ENCODE peak calls at places on chromosomes 6 and 20, in eight cellular contexts. One of them, this sample, is unnamed.

GRCh38 chr6:36625161-36625919 is 31.2 kb downstream of the SRSF3 start:
- DNase-seq in CD4-positive, alpha-beta T cell: no peak
- DNase-seq in HFF-Myc: no peak
- DNase-seq in foreskin fibroblast: peak; percentile 70
- DNase-seq in psoas muscle: no peak
- DNase-seq in heart right ventricle: peak; percentile 38
- DNase-seq in fibroblast of pulmonary artery: peak; percentile 76
- DNase-seq in endodermal cell: no peak
- DNase-seq in this sample: peak; percentile 59

GRCh38 chr20:35174458-35175216 is 2.8 kb downstream of the PROCR start:
- DNase-seq in psoas muscle: peak; percentile 52
- DNase-seq in heart right ventricle: no peak
- DNase-seq in HFF-Myc: no peak
- DNase-seq in CD4-positive, alpha-beta T cell: no peak
- DNase-seq in foreskin fibroblast: no peak
- DNase-seq in endodermal cell: peak; percentile 95
- DNase-seq in fibroblast of pulmonary artery: no peak
- DNase-seq in this sample: no peak

GRCh38 chr20:4836935-4837334 is 115.2 kb downstream of the PRND start:
- DNase-seq in heart right ventricle: no peak
- DNase-seq in HFF-Myc: no peak
- DNase-seq in CD4-positive, alpha-beta T cell: no peak
- DNase-seq in endodermal cell: no peak
- DNase-seq in foreskin fibroblast: no peak
- DNase-seq in psoas muscle: no peak
- DNase-seq in fibroblast of pulmonary artery: no peak
- DNase-seq in this sample: no peak

GRCh38 chr20:63610581-63611435 is 16.1 kb downstream of the GMEB2 start:
- DNase-seq in CD4-positive, alpha-beta T cell: no peak
- DNase-seq in foreskin fibroblast: no peak
- DNase-seq in HFF-Myc: no peak
- DNase-seq in psoas muscle: no peak
- DNase-seq in fibroblast of pulmonary artery: no peak
- DNase-seq in heart right ventricle: no peak
- DNase-seq in endodermal cell: peak; percentile 31
- DNase-seq in this sample: no peak

GRCh38 chr6:140744648-140745320 is 1370.3 kb upstream of the CITED2 start:
- DNase-seq in fibroblast of pulmonary artery: peak; percentile 79
- DNase-seq in HFF-Myc: no peak
- DNase-seq in CD4-positive, alpha-beta T cell: no peak
- DNase-seq in heart right ventricle: no peak
- DNase-seq in psoas muscle: no peak
- DNase-seq in endodermal cell: no peak
- DNase-seq in foreskin fibroblast: peak; percentile 51
- DNase-seq in this sample: peak; percentile 18

GRCh38 chr20:64053841-64054661 is 4.6 kb upstream of the SOX18 start:
- DNase-seq in CD4-positive, alpha-beta T cell: no peak
- DNase-seq in HFF-Myc: no peak
- DNase-seq in foreskin fibroblast: no peak
- DNase-seq in psoas muscle: peak; percentile 78
- DNase-seq in endodermal cell: peak; percentile 92
- DNase-seq in heart right ventricle: peak; percentile 90
- DNase-seq in fibroblast of pulmonary artery: peak; percentile 84
- DNase-seq in this sample: no peak

GRCh38 chr6:149014631-149015171 is 267.9 kb downstream of the UST start:
- DNase-seq in endodermal cell: peak; percentile 89
- DNase-seq in HFF-Myc: no peak
- DNase-seq in heart right ventricle: no peak
- DNase-seq in fibroblast of pulmonary artery: peak; percentile 71
- DNase-seq in foreskin fibroblast: peak; percentile 36
- DNase-seq in CD4-positive, alpha-beta T cell: no peak
- DNase-seq in psoas muscle: no peak
- DNase-seq in this sample: no peak

GRCh38 chr6:146700078-146700686 is 101.4 kb downstream of the ADGB start:
- DNase-seq in fibroblast of pulmonary artery: peak; percentile 92
- DNase-seq in HFF-Myc: peak; percentile 77
- DNase-seq in foreskin fibroblast: peak; percentile 67
- DNase-seq in endodermal cell: peak; percentile 62
- DNase-seq in CD4-positive, alpha-beta T cell: no peak
- DNase-seq in heart right ventricle: peak; percentile 86
- DNase-seq in psoas muscle: no peak
- DNase-seq in this sample: peak; percentile 61

GRCh38 chr6:74115674-74116073 is 419.7 kb downstream of the CD109 start:
- DNase-seq in psoas muscle: no peak
- DNase-seq in foreskin fibroblast: peak; percentile 15
- DNase-seq in endodermal cell: peak; percentile 53
- DNase-seq in heart right ventricle: no peak
- DNase-seq in fibroblast of pulmonary artery: peak; percentile 66
- DNase-seq in HFF-Myc: no peak
- DNase-seq in CD4-positive, alpha-beta T cell: no peak
- DNase-seq in this sample: no peak

GRCh38 chr20:57126481-57127092 is 139.9 kb downstream of the BMP7 start:
- DNase-seq in foreskin fibroblast: no peak
- DNase-seq in heart right ventricle: no peak
- DNase-seq in psoas muscle: no peak
- DNase-seq in fibroblast of pulmonary artery: no peak
- DNase-seq in endodermal cell: no peak
- DNase-seq in HFF-Myc: no peak
- DNase-seq in CD4-positive, alpha-beta T cell: no peak
- DNase-seq in this sample: no peak

DNA sequence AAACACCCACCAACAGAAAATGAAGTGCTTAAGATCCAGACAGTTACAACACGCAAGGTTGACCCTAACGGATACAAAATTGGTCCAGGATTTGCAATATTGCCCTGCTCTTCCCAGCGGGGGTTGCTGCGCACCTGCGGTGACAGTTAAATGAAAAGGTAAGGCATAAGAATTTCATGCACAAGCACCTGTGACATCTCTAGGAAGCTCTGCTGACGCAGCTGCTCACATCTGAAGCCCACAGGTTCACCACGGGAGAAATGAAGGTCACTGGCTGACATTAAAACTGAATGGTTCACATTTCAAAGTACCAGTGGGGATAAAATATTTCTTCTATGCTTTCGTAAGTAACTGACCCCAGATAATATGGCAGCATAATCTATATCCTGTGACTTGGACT is 689.3 kb upstream of the AGPAT4 start:
- DNase-seq in foreskin fibroblast: no peak
- DNase-seq in HFF-Myc: no peak
- DNase-seq in heart right ventricle: no peak
- DNase-seq in psoas muscle: no peak
- DNase-seq in endodermal cell: no peak
- DNase-seq in fibroblast of pulmonary artery: no peak
- DNase-seq in CD4-positive, alpha-beta T cell: no peak
- DNase-seq in this sample: no peak
- TF ChIP-seq CTCF in foreskin fibroblast: no peak
- TF ChIP-seq CTCF in HFF-Myc: no peak
- TF ChIP-seq CTCF in heart right ventricle: no peak
- TF ChIP-seq CTCF in psoas muscle: no peak
- TF ChIP-seq CTCF in endodermal cell: no peak
- TF ChIP-seq CTCF in fibroblast of pulmonary artery: no peak
- TF ChIP-seq CTCF in CD4-positive, alpha-beta T cell: no peak
- TF ChIP-seq CTCF in this sample: no peak

GRCh38 chr20:911882-912600 is 4.1 kb downstream of the ANGPT4 start:
- DNase-seq in fibroblast of pulmonary artery: no peak
- DNase-seq in CD4-positive, alpha-beta T cell: no peak
- DNase-seq in HFF-Myc: no peak
- DNase-seq in psoas muscle: no peak
- DNase-seq in foreskin fibroblast: no peak
- DNase-seq in heart right ventricle: no peak
- DNase-seq in endodermal cell: peak; percentile 76
- DNase-seq in this sample: no peak
- TF ChIP-seq CTCF in fibroblast of pulmonary artery: no peak
- TF ChIP-seq CTCF in CD4-positive, alpha-beta T cell: no peak
- TF ChIP-seq CTCF in HFF-Myc: no peak
- TF ChIP-seq CTCF in psoas muscle: no peak
- TF ChIP-seq CTCF in foreskin fibroblast: no peak
- TF ChIP-seq CTCF in heart right ventricle: no peak
- TF ChIP-seq CTCF in endodermal cell: peak; percentile 63
- TF ChIP-seq CTCF in this sample: no peak

GRCh38 chr20:36217226-36217625 is 19.1 kb upstream of the AAR2 start:
- DNase-seq in psoas muscle: no peak
- DNase-seq in endodermal cell: peak; percentile 93
- DNase-seq in CD4-positive, alpha-beta T cell: no peak
- DNase-seq in fibroblast of pulmonary artery: no peak
- DNase-seq in heart right ventricle: no peak
- DNase-seq in foreskin fibroblast: no peak
- DNase-seq in HFF-Myc: no peak
- DNase-seq in this sample: no peak
- TF ChIP-seq CTCF in psoas muscle: no peak
- TF ChIP-seq CTCF in endodermal cell: peak; percentile 89
- TF ChIP-seq CTCF in CD4-positive, alpha-beta T cell: no peak
- TF ChIP-seq CTCF in fibroblast of pulmonary artery: no peak
- TF ChIP-seq CTCF in heart right ventricle: no peak
- TF ChIP-seq CTCF in foreskin fibroblast: no peak
- TF ChIP-seq CTCF in HFF-Myc: no peak
- TF ChIP-seq CTCF in this sample: no peak

GRCh38 chr6:128712898-128713297 is 170.0 kb upstream of the LAMA2 start:
- DNase-seq in endodermal cell: no peak
- DNase-seq in CD4-positive, alpha-beta T cell: no peak
- DNase-seq in psoas muscle: no peak
- DNase-seq in fibroblast of pulmonary artery: no peak
- DNase-seq in heart right ventricle: no peak
- DNase-seq in HFF-Myc: peak; percentile 42
- DNase-seq in foreskin fibroblast: peak; percentile 22
- DNase-seq in this sample: no peak
- TF ChIP-seq CTCF in endodermal cell: no peak
- TF ChIP-seq CTCF in CD4-positive, alpha-beta T cell: no peak
- TF ChIP-seq CTCF in psoas muscle: no peak
- TF ChIP-seq CTCF in fibroblast of pulmonary artery: no peak
- TF ChIP-seq CTCF in heart right ventricle: no peak
- TF ChIP-seq CTCF in HFF-Myc: no peak
- TF ChIP-seq CTCF in foreskin fibroblast: no peak
- TF ChIP-seq CTCF in this sample: no peak

DNA sequence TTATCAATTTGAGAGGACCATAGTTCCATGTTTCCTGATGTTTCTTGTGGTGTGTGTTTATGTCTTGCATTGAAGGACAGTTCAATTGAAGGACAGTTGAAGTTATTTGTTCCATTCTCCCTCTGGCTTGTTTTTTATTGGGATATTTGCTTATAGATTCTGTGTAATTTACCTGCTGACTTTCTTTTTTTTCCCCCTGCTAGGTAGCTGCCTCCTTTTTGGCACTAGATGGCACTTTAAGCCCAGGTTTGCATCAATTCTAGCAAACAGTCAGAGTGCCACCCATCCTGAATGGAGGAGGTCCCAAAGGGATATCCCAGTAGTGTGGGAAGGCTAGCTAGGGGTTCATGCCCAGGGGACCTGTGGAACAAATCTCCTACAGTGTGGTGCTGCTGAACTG is 78.1 kb downstream of the CFAP61 start:
- DNase-seq in endodermal cell: peak; percentile 57
- DNase-seq in HFF-Myc: no peak
- DNase-seq in foreskin fibroblast: no peak
- DNase-seq in heart right ventricle: no peak
- DNase-seq in psoas muscle: no peak
- DNase-seq in CD4-positive, alpha-beta T cell: no peak
- DNase-seq in fibroblast of pulmonary artery: peak; percentile 3
- DNase-seq in this sample: no peak
- TF ChIP-seq CTCF in endodermal cell: peak; percentile 84
- TF ChIP-seq CTCF in HFF-Myc: peak; percentile 29
- TF ChIP-seq CTCF in foreskin fibroblast: peak; percentile 32
- TF ChIP-seq CTCF in heart right ventricle: no peak
- TF ChIP-seq CTCF in psoas muscle: no peak
- TF ChIP-seq CTCF in CD4-positive, alpha-beta T cell: no peak
- TF ChIP-seq CTCF in fibroblast of pulmonary artery: peak; percentile 6
- TF ChIP-seq CTCF in this sample: no peak

DNA sequence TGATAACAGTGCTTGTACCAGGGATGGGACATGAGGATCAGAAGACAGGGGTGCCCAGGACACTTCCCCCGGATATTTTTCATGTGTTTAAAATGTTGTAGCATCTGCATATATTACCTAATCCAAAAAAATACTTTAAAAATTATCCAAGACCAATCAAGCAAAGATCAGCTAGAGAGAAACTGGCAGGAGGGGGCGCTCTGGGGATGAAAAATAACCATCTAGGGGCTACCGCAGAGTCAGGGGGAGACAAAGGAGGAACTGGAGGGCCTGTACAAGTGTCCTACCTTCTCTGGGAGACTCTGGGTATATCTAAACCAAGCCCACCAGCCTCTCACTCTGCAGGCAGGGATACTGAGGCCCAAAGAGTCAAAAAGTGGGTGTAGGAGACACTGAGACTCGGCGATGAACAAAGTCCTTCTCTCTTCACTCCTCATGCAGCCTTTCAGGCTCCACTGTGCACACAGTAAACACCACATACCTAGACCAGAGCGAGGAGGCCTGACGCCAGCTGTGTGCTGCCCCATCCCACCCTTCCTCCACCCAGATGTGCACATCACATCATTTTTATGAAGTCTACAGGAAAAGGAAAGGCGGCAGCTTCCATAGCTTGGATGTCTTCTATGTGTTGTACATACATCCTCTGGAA is 9.8 kb downstream of the RIMS4 start:
- DNase-seq in endodermal cell: peak; percentile 77
- DNase-seq in CD4-positive, alpha-beta T cell: no peak
- DNase-seq in heart right ventricle: no peak
- DNase-seq in foreskin fibroblast: no peak
- DNase-seq in psoas muscle: no peak
- DNase-seq in fibroblast of pulmonary artery: no peak
- DNase-seq in HFF-Myc: no peak
- DNase-seq in this sample: no peak
- TF ChIP-seq CTCF in endodermal cell: peak; percentile 76
- TF ChIP-seq CTCF in CD4-positive, alpha-beta T cell: no peak
- TF ChIP-seq CTCF in heart right ventricle: no peak
- TF ChIP-seq CTCF in foreskin fibroblast: no peak
- TF ChIP-seq CTCF in psoas muscle: no peak
- TF ChIP-seq CTCF in fibroblast of pulmonary artery: peak; percentile 30
- TF ChIP-seq CTCF in HFF-Myc: peak; percentile 30
- TF ChIP-seq CTCF in this sample: peak; percentile 29